ENCODE peak calls at places on chromosomes 1 and 21, in ten cellular contexts. M is HCT116; R is psoas muscle; G is naive thymus-derived CD4-positive, alpha-beta T cell; N is mammary epithelial cell; U is heart left ventricle; Z is SJSA1; A is upper lobe of right lung; Q is RWPE1; F is endodermal cell. E is an unnamed sample.

GRCh38 chr1:58896211-58897183 is 112.7 kb upstream of the JUN start:
- DNase-seq in A (peak), F (peak), N (no peak), U (peak), M (no peak), G (no peak), Q (no peak), R (peak), Z (no peak), E (no peak)

GRCh38 chr1:35574655-35575400 is 1.7 kb downstream of the TFAP2E start:
- DNase-seq in Q (no peak), N (no peak), M (no peak), R (no peak), U (no peak), G (no peak), Z (no peak), A (peak), F (peak), E (no peak)

GRCh38 chr1:94527447-94528031 is 14.0 kb downstream of the F3 start:
- DNase-seq in Z (no peak), R (no peak), N (peak), Q (peak), U (no peak), F (no peak), A (no peak), M (peak), G (no peak), E (no peak)

GRCh38 chr1:178694923-178695525 is 30.0 kb upstream of the RALGPS2 start:
- DNase-seq in M (no peak), U (no peak), F (no peak), N (no peak), Q (no peak), G (no peak), A (no peak), Z (no peak), R (no peak), E (no peak)

GRCh38 chr21:44012474-44013379 is 618 bp downstream of the TRAPPC10 start:
- DNase-seq in G (peak), R (peak), A (peak), N (peak), Q (peak), U (peak), M (no peak), Z (peak), F (peak), E (no peak)

GRCh38 chr1:78033797-78034172 is 12.0 kb upstream of the GIPC2 start:
- DNase-seq in A (no peak), R (no peak), N (peak), U (no peak), M (no peak), G (no peak), Z (no peak), Q (peak), F (no peak), E (no peak)

GRCh38 chr1:171137580-171137979 is 46.9 kb downstream of the FMO3 start:
- DNase-seq in U (no peak), R (no peak), N (no peak), M (no peak), Q (no peak), G (no peak), Z (no peak), F (no peak), A (no peak), E (no peak)

GRCh38 chr1:195754874-195755273 is 853.4 kb downstream of the KCNT2 start:
- DNase-seq in G (no peak), R (no peak), Q (peak), Z (no peak), M (no peak), U (no peak), A (no peak), F (no peak), N (peak), E (no peak)

GRCh38 chr1:22107126-22107525 is 35.8 kb downstream of the WNT4 start:
- DNase-seq in F (peak), N (peak), M (no peak), A (no peak), Q (no peak), G (no peak), U (no peak), Z (no peak), R (no peak), E (no peak)

GRCh38 chr1:231334079-231334666 is 3.5 kb downstream of the EXOC8 start:
- DNase-seq in N (no peak), G (no peak), M (no peak), F (no peak), Z (no peak), A (no peak), U (no peak), Q (no peak), R (no peak), E (no peak)

GRCh38 chr1:8047112-8047511 is 21.0 kb upstream of the ERRFI1 start:
- DNase-seq in A (no peak), M (no peak), U (no peak), N (peak), Q (no peak), Z (no peak), G (no peak), F (no peak), R (no peak), E (no peak)

GRCh38 chr1:53556657-53557227 is 97.5 kb downstream of the DMRTB1 start:
- DNase-seq in N (no peak), G (no peak), U (peak), R (no peak), A (no peak), F (no peak), Z (no peak), M (no peak), Q (no peak), E (no peak)

GRCh38 chr1:152426731-152427130 is 12.7 kb upstream of the CRNN start:
- DNase-seq in Q (peak), N (peak), Z (no peak), M (no peak), R (no peak), F (no peak), A (no peak), U (no peak), G (no peak), E (no peak)

GRCh38 chr1:160127865-160128523 is 12.4 kb downstream of the ATP1A2 start:
- DNase-seq in N (no peak), G (no peak), Z (peak), Q (no peak), F (no peak), M (no peak), R (peak), U (no peak), A (peak), E (no peak)

GRCh38 chr21:41410767-41411448 is 15.1 kb upstream of the MX1 start:
- DNase-seq in U (no peak), Q (no peak), Z (no peak), N (no peak), G (no peak), A (no peak), F (no peak), R (no peak), M (no peak), E (no peak)

GRCh38 chr1:239560921-239561320 is 174.6 kb downstream of the CHRM3 start:
- DNase-seq in Z (no peak), F (no peak), G (no peak), R (no peak), Q (no peak), N (no peak), M (no peak), U (no peak), A (no peak), E (no peak)

GRCh38 chr1:101089608-101090007 is 64.0 kb upstream of the DPH5 start:
- DNase-seq in Q (no peak), G (no peak), R (no peak), F (no peak), U (no peak), M (no peak), Z (no peak), N (no peak), A (no peak), E (no peak)

GRCh38 chr1:179178965-179179364 is 50.5 kb downstream of the ABL2 start:
- DNase-seq in Q (peak), A (no peak), G (no peak), U (no peak), N (peak), M (no peak), R (no peak), F (no peak), Z (peak), E (no peak)

GRCh38 chr1:81803423-81804103 is 2.8 kb downstream of the ADGRL2 start:
- DNase-seq in Z (peak), N (peak), M (no peak), Q (no peak), A (no peak), G (no peak), F (peak), R (no peak), U (no peak), E (no peak)

GRCh38 chr1:74771913-74772515 is 39.1 kb downstream of the TYW3 start:
- DNase-seq in U (no peak), Q (peak), N (peak), M (peak), R (no peak), G (no peak), A (no peak), Z (peak), F (no peak), E (peak)

DNA sequence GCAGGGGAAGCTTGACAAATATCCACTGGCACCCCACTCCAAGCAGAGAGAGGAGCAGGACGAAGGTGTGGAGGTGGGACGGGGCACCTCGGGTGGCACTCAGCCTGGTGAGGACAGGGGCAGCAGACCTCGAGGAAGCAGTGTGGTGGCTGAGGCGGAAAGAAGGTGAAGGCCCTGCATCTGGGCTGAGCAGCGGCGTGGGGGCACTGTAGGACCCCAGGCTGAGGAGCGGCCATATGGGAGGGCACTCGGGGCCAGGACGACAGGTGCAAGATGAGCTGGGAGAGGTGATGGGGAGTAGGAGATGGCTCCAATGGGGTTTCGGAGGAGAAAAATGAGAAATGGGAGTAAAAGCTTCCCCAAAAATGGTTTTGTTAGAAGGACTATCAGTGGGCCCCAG is 224.9 kb downstream of the TRABD2B start:
- DNase-seq in M (no peak), N (no peak), F (no peak), A (no peak), Z (no peak), R (no peak), G (no peak), U (peak), Q (no peak), E (no peak)
- H3K27ac ChIP-seq in M (no peak), N (no peak), F (no peak), A (no peak), Z (no peak), R (no peak), G (no peak), U (no peak), Q (no peak), E (no peak)

GRCh38 chr1:206708058-206708457 is 23.4 kb downstream of the MAPKAPK2 start:
- DNase-seq in F (peak), N (no peak), A (peak), R (no peak), U (no peak), M (no peak), Z (no peak), G (no peak), Q (no peak), E (no peak)
- H3K27ac ChIP-seq in F (no peak), N (no peak), A (no peak), R (no peak), U (peak), M (no peak), Z (no peak), G (no peak), Q (peak), E (no peak)

GRCh38 chr1:2169200-2169836 is 25.3 kb downstream of the FAAP20 start:
- DNase-seq in F (no peak), Z (no peak), R (no peak), N (no peak), G (no peak), Q (no peak), U (no peak), M (no peak), A (no peak), E (no peak)
- H3K27ac ChIP-seq in F (no peak), Z (no peak), R (no peak), N (no peak), G (no peak), Q (no peak), U (no peak), M (no peak), A (no peak), E (no peak)

DNA sequence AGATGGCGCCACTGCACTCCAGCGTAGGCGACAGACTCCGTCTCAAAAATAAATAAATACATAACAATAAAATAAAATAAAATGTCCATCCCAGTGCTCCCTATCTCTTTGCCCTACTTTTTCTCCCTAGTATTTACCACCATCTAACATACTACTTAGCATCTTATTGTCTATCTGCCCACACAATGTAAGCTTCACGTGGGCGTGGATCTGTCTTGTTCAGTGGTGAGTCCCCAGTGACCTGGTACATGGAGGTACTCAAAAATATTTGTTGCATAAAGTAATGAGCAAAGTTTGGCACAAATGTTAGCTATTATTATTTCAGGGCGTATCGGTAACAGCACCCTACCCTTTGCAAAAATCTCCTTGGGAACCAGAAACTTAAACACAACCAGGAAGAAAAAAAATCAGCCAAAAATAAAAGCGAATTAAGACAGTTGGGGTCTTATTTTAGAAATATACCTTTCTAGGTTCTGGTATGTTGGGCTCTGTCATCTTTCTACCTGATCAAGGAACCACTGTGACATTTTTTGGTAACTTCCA is 486 bp upstream of the NENF start:
- DNase-seq in A (no peak), G (no peak), R (no peak), Q (no peak), Z (no peak), F (no peak), U (no peak), N (no peak), M (no peak), E (no peak)
- H3K27ac ChIP-seq in A (peak), G (peak), R (peak), Q (peak), Z (peak), F (no peak), U (peak), N (peak), M (peak), E (no peak)

DNA sequence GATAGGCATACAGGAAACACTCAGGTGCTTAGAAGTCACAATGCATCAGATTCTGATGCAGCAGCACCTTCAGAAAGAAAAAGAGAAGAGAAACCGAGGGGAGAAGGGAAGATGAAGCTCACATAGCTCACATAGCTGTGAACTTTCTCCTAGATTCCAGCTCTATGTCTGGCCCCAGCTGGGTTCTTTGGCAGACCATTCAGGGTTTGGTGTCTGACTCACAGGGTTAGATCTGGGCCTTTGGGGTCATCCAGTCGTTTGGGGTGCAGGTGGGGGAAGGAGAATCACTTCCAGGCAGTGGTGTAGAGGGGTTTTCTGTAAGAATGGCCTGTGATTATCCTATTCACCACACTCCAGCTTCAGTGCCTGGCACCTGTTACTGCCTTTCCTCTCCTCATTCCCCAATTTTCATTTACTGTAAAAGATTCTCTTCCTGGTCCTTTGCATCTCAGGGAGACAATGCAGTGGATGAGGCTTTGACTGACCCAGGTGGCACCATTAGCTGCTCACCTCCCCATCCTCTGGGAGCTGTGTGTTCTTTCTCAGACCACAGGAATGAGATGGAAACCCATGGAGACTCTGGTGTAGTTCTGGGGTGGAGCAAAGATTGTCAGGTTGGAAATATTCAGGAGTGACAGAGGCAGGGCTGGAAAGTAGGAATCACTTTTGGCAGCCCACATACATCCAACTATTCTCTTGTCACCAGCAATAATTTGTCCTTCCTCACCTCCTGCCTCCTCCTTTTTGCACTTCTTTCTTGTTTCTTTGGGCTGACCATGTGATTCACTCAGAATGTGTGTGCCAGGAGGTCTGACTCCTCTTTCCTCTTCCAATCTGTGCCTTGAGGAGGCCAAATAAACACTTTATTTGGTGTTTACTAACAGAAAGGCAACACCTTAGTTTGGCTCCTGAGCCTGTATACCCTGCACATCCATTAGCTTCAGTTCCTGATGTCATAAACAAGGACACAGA is 103.3 kb downstream of the PAPPA2 start:
- DNase-seq in A (no peak), N (no peak), M (no peak), F (no peak), R (no peak), Z (no peak), Q (no peak), G (no peak), U (no peak), E (no peak)
- H3K27ac ChIP-seq in A (peak), N (no peak), M (no peak), F (no peak), R (no peak), Z (no peak), Q (no peak), G (no peak), U (no peak), E (no peak)

DNA sequence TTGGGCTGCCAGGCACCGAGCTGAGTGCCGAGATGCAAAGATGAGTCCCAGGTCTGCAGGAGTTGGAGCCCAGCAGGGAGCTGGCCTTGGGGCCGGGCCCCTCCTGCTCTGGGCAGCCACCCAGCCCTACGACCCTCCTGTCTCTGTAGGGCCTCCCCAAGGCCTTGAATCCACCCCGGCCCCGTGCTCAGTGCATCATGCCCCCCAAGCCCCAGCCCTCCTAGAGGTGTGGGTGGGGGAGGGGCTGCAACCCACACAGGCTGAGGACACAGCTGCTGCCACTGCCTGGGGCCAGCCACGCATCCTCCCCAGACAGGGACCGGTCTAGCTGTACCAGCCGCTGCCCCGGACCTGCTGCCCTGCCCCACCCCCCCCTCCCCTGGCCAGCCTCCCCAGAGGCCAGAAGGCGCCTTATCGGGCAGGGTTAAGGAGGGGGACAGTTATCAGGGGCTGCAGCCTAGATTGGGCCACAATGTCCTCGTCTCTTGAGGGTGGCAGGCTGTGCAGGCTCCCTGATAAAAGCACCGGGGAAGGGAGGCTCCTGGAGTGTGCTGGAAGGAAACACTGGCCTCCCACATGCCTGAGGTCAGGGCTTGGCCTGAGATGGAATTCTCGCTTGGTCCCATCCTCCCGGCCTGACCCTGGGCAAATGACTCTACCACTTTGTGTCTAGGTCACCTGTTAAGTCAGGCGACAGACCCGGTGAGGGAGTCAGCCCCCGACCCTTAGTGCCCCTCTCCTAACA is 2.1 kb downstream of the SMIM1 start:
- DNase-seq in A (no peak), R (peak), N (no peak), F (peak), M (no peak), G (no peak), U (no peak), Z (no peak), Q (no peak), E (no peak)
- H3K27ac ChIP-seq in A (no peak), R (no peak), N (no peak), F (peak), M (no peak), G (peak), U (peak), Z (no peak), Q (no peak), E (no peak)

DNA sequence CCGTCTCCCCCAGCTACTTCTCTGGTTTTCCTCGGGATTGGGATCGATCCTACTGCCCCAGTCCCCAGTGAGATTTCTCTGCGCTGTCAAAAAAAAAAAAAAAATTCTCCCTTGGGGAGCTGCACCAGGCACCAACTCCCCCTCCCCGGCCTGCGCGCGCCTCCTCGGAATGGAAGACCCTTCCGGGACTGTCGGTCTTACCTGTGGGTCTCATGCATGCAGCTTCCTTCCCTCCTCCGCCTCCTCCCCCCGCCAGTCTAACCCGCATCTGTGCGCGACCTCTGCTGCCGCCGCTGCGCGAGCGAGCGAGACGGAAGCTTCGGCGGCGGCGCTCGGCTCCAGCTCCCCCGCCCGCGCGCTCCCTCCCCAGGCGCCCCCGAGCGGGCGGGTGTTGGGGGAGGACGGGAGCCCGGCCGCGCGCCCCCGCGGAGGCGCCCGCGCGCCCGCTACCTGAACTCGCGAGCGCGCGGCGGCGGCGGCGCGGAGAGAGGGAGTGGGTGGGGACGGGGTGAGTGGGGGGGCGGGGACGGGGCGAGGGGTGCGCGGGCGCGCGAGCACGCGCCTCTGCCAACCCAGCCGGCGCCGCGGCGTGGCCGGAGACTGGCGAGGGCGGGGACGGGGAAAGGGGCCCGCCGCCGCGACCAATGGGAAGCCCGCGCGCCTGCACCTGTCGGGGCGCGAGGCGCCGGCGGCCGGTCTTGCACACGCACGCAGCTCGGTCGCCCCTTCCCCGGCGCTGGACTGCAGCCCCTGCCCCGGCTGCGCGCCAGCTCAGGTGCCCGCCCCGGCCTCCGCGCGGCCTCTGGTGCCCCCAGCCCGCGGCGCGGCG is at the start of gene SUSD4:
- DNase-seq in M (no peak), F (peak), A (peak), G (peak), R (peak), U (no peak), Z (peak), Q (peak), N (no peak), E (no peak)
- H3K27ac ChIP-seq in M (no peak), F (no peak), A (no peak), G (peak), R (no peak), U (peak), Z (no peak), Q (no peak), N (no peak), E (no peak)

E was measured in AG04450.